ENCODE peak calls at places on chromosomes 4 and X, in six cellular contexts. B, T, K, H, U and L are unnamed samples.

GRCh38 chrX:82711432-82711831 is 796.7 kb upstream of the POU3F4 start:
- DNase-seq in B (no peak), T (no peak), K (no peak), H (no peak), U (no peak), L (no peak)

GRCh38 chr4:85928775-85929585 is 430.9 kb downstream of the MAPK10 start:
- DNase-seq in B (peak; percentile 70), T (no peak), K (no peak), H (no peak), U (no peak), L (no peak)

GRCh38 chrX:69123481-69123880 is 41.8 kb downstream of the PJA1 start:
- DNase-seq in B (no peak), T (no peak), K (no peak), H (no peak), U (no peak), L (no peak)

GRCh38 chr4:127622923-127623754 is 9.6 kb upstream of the INTU start:
- DNase-seq in B (peak; percentile 25), T (peak; percentile 25), K (no peak), H (no peak), U (peak; percentile 45), L (no peak)

GRCh38 chrX:40581333-40581910 is 652 bp downstream of the ATP6AP2 start:
- DNase-seq in B (peak; percentile 2), T (no peak), K (no peak), H (no peak), U (no peak), L (no peak)

GRCh38 chr4:53644607-53645006 is 53.3 kb upstream of the LNX1 start:
- DNase-seq in B (no peak), T (no peak), K (no peak), H (no peak), U (no peak), L (no peak)

GRCh38 chr4:88818650-88819470 is 121.2 kb upstream of the NAP1L5 start:
- DNase-seq in B (no peak), T (no peak), K (no peak), H (peak; percentile 31), U (peak; percentile 41), L (no peak)

GRCh38 chr4:40055873-40056721 is 553 bp upstream of the N4BP2 start:
- DNase-seq in B (peak; percentile 88), T (peak; percentile 66), K (peak; percentile 86), H (peak; percentile 66), U (peak; percentile 85), L (peak; percentile 70)

GRCh38 chr4:188414441-188414840 is 275.2 kb downstream of the TRIML1 start:
- DNase-seq in B (no peak), T (no peak), K (no peak), H (no peak), U (no peak), L (no peak)

GRCh38 chrX:71366674-71367256 is 608 bp downstream of the TAF1 start:
- DNase-seq in B (no peak), T (peak; percentile 16), K (no peak), H (peak; percentile 5), U (no peak), L (no peak)

GRCh38 chr4:7004331-7004730 is 38.8 kb upstream of the TADA2B start:
- DNase-seq in B (peak; percentile 66), T (no peak), K (no peak), H (no peak), U (no peak), L (no peak)

GRCh38 chrX:39203427-39203826 is 402.2 kb downstream of the MID1IP1 start:
- DNase-seq in B (no peak), T (no peak), K (no peak), H (no peak), U (no peak), L (no peak)

GRCh38 chr4:681736-682451 is 7.1 kb downstream of the SLC49A3 start:
- DNase-seq in B (no peak), T (no peak), K (no peak), H (no peak), U (peak; percentile 39), L (no peak)

GRCh38 chr4:77917601-77918000 is 55.0 kb downstream of the MRPL1 start:
- DNase-seq in B (no peak), T (no peak), K (no peak), H (no peak), U (no peak), L (no peak)

GRCh38 chrX:123219916-123220315 is 35.8 kb downstream of the GRIA3 start:
- DNase-seq in B (peak; percentile 14), T (peak; percentile 29), K (no peak), H (peak; percentile 51), U (peak; percentile 27), L (no peak)

GRCh38 chr4:47533689-47534347 is 48.7 kb downstream of the ATP10D start:
- DNase-seq in B (peak; percentile 65), T (no peak), K (no peak), H (no peak), U (no peak), L (no peak)

GRCh38 chr4:152072001-152072485 is 311.2 kb upstream of the GATB start:
- DNase-seq in B (no peak), T (peak; percentile 33), K (no peak), H (peak; percentile 14), U (no peak), L (no peak)

GRCh38 chr4:892780-893179 is 39.3 kb downstream of the GAK start:
- DNase-seq in B (no peak), T (no peak), K (no peak), H (no peak), U (no peak), L (no peak)

GRCh38 chrX:6002056-6002455 is 226.6 kb downstream of the NLGN4X start:
- DNase-seq in B (no peak), T (no peak), K (no peak), H (no peak), U (peak; percentile 22), L (no peak)

GRCh38 chr4:172725581-172725980 is 443.0 kb upstream of the GALNT7 start:
- DNase-seq in B (no peak), T (no peak), K (no peak), H (no peak), U (no peak), L (no peak)

GRCh38 chr4:73019462-73020047 is 50.0 kb downstream of the COX18 start:
- DNase-seq in B (peak; percentile 22), T (no peak), K (no peak), H (peak; percentile 11), U (no peak), L (no peak)

GRCh38 chr4:184331155-184331995 is 113.7 kb upstream of the ENPP6 start:
- DNase-seq in B (no peak), T (no peak), K (no peak), H (no peak), U (no peak), L (peak; percentile 59)

GRCh38 chr4:109798866-109799265 is 2.9 kb downstream of the CFI start:
- DNase-seq in B (no peak), T (no peak), K (no peak), H (no peak), U (no peak), L (no peak)

GRCh38 chr4:57149833-57150232 is 39.6 kb upstream of the IGFBP7 start:
- DNase-seq in B (no peak), T (no peak), K (no peak), H (no peak), U (no peak), L (no peak)

GRCh38 chr4:168863719-168864632 is 146.1 kb downstream of the CBR4 start:
- DNase-seq in B (no peak), T (no peak), K (no peak), H (no peak), U (no peak), L (no peak)

DNA sequence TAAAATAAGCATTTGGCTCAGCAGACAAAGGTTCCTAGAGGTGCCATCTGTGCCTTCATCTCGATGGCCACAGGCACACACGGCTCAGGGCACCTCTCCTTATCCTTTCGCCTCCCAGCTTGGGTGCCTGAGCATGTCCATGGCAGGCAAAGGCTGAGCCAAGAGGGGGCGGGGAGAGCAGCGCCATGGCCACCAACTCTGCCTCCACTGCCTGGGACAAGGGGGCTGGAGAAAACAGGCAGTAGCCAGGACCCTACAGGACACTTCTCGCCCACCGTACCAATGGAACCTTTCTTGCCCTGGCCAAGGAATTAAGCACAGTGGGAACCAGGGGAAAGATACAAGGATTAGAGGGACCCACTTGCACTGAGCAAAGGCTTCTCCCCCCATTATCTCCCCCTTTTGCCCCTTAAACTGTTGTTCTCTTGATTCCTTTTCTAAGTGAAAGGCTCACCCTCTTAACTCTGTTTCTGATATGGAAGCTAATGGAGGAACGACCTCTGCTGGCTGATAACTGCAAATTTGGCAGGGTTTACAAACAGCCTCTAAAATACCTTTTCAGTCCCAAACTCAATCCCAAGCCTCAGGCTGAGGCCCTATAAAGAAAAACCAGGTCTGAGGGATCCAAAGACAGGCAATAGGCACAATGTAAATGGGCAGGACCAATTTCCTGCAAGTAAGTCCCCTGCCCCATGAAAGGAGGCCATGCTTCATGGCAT is 335.2 kb downstream of the ADAM29 start:
- DNase-seq in B (no peak), T (no peak), K (no peak), H (no peak), U (no peak), L (no peak)
- TF ChIP-seq CTCF in B (no peak), T (peak; percentile 23), K (no peak), H (peak; percentile 15), U (no peak), L (no peak)

DNA sequence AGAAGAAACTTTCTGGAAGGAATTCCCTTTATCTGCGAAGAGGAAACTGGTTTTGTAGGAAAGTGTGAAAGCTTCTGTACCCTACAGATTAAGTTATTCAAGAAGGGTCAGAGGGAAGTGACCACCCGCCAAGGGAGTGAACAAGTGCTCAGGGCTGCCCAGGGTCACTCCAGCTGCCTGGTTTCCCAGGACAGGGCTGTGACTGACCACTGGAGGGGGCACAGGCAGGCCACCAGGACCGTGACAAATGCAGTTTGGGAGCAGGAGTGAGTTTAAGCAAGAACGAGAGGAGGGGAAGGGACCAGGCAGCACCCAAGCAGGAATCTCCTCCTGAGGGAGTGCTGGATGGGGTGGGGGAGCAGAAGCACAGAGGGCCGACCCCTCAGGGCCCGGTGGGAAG is 34.2 kb downstream of the ZFYVE28 start:
- DNase-seq in B (no peak), T (no peak), K (no peak), H (no peak), U (no peak), L (no peak)
- TF ChIP-seq CTCF in B (no peak), T (no peak), K (no peak), H (no peak), U (no peak), L (no peak)

GRCh38 chr4:97457253-97457652 is 686.0 kb downstream of the STPG2 start:
- DNase-seq in B (no peak), T (no peak), K (no peak), H (no peak), U (no peak), L (no peak)
- TF ChIP-seq CTCF in B (no peak), T (no peak), K (no peak), H (no peak), U (no peak), L (no peak)

DNA sequence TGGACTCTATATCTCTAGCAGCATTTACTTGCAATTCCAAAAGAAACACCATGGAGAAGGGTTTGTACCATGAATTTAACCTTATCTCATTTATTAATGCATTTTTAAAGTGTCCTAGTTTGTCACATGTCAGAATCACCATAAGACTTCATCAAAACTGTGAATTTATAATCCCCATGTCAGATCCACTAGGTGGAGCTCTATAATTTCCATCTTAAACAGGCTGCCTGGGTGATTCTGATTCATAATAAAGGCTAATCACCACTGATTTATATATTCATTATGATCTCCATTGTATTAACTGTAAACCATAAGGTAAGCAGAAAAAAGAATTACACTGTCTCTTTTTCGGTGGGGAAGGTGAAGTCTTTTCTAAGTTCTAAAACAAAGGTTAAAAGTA is 4.0 kb downstream of the TCEAL2 start:
- DNase-seq in B (no peak), T (no peak), K (no peak), H (no peak), U (no peak), L (no peak)
- TF ChIP-seq CTCF in B (no peak), T (peak; percentile 31), K (no peak), H (peak; percentile 26), U (no peak), L (no peak)